ENCODE peak calls at places on chromosomes 3 and 15, in eight cellular contexts. One of them, this sample, is unnamed.

GRCh38 chr3:173009410-173009809 is 131.6 kb downstream of the SPATA16 start:
- DNase-seq in psoas muscle: no peak
- DNase-seq in GM20000: no peak
- DNase-seq in MCF 10A: no peak
- DNase-seq in RWPE1: no peak
- DNase-seq in heart left ventricle: no peak
- DNase-seq in B cell: no peak
- DNase-seq in WTC11: no peak
- DNase-seq in this sample: no peak

GRCh38 chr3:139893963-139894637 is 40.9 kb upstream of the CLSTN2 start:
- DNase-seq in psoas muscle: no peak
- DNase-seq in GM20000: no peak
- DNase-seq in MCF 10A: no peak
- DNase-seq in RWPE1: no peak
- DNase-seq in heart left ventricle: no peak
- DNase-seq in B cell: no peak
- DNase-seq in WTC11: no peak
- DNase-seq in this sample: no peak

GRCh38 chr15:71201471-71201870 is 86.2 kb downstream of the THSD4 start:
- DNase-seq in psoas muscle: no peak
- DNase-seq in GM20000: no peak
- DNase-seq in MCF 10A: no peak
- DNase-seq in RWPE1: no peak
- DNase-seq in heart left ventricle: peak
- DNase-seq in B cell: no peak
- DNase-seq in WTC11: no peak
- DNase-seq in this sample: no peak

GRCh38 chr3:185145511-185145910 is 7.3 kb downstream of the C3orf70 start:
- DNase-seq in psoas muscle: no peak
- DNase-seq in GM20000: no peak
- DNase-seq in MCF 10A: no peak
- DNase-seq in RWPE1: no peak
- DNase-seq in heart left ventricle: no peak
- DNase-seq in B cell: no peak
- DNase-seq in WTC11: no peak
- DNase-seq in this sample: no peak

GRCh38 chr3:179149951-179150350 is 1.8 kb downstream of the PIK3CA start:
- DNase-seq in psoas muscle: no peak
- DNase-seq in GM20000: no peak
- DNase-seq in MCF 10A: no peak
- DNase-seq in RWPE1: no peak
- DNase-seq in heart left ventricle: no peak
- DNase-seq in B cell: no peak
- DNase-seq in WTC11: no peak
- DNase-seq in this sample: no peak

GRCh38 chr3:57972421-57973111 is 35.7 kb upstream of the FLNB start:
- DNase-seq in psoas muscle: no peak
- DNase-seq in GM20000: no peak
- DNase-seq in MCF 10A: peak
- DNase-seq in RWPE1: no peak
- DNase-seq in heart left ventricle: no peak
- DNase-seq in B cell: no peak
- DNase-seq in WTC11: no peak
- DNase-seq in this sample: no peak

GRCh38 chr3:107904536-107905066 is 186.2 kb downstream of the CD47 start:
- DNase-seq in psoas muscle: no peak
- DNase-seq in GM20000: no peak
- DNase-seq in MCF 10A: no peak
- DNase-seq in RWPE1: no peak
- DNase-seq in heart left ventricle: no peak
- DNase-seq in B cell: no peak
- DNase-seq in WTC11: no peak
- DNase-seq in this sample: no peak

GRCh38 chr3:49022751-49023171 is 840 bp downstream of the NDUFAF3 start:
- DNase-seq in psoas muscle: peak
- DNase-seq in GM20000: no peak
- DNase-seq in MCF 10A: peak
- DNase-seq in RWPE1: no peak
- DNase-seq in heart left ventricle: no peak
- DNase-seq in B cell: no peak
- DNase-seq in WTC11: no peak
- DNase-seq in this sample: no peak

GRCh38 chr3:8421267-8421666 is 80.4 kb upstream of the LMCD1 start:
- DNase-seq in psoas muscle: no peak
- DNase-seq in GM20000: no peak
- DNase-seq in MCF 10A: no peak
- DNase-seq in RWPE1: no peak
- DNase-seq in heart left ventricle: no peak
- DNase-seq in B cell: no peak
- DNase-seq in WTC11: no peak
- DNase-seq in this sample: no peak
- TF ChIP-seq CTCF in psoas muscle: no peak
- TF ChIP-seq CTCF in GM20000: no peak
- TF ChIP-seq CTCF in MCF 10A: peak
- TF ChIP-seq CTCF in RWPE1: no peak
- TF ChIP-seq CTCF in heart left ventricle: no peak
- TF ChIP-seq CTCF in B cell: no peak
- TF ChIP-seq CTCF in WTC11: no peak
- TF ChIP-seq CTCF in this sample: no peak

GRCh38 chr15:41857316-41857715 is 18.7 kb downstream of the PLA2G4B start:
- DNase-seq in psoas muscle: no peak
- DNase-seq in GM20000: no peak
- DNase-seq in MCF 10A: no peak
- DNase-seq in RWPE1: no peak
- DNase-seq in heart left ventricle: no peak
- DNase-seq in B cell: no peak
- DNase-seq in WTC11: no peak
- DNase-seq in this sample: no peak

GRCh38 chr15:41861736-41862356 is 23.2 kb downstream of the PLA2G4B start:
- DNase-seq in psoas muscle: no peak
- DNase-seq in GM20000: no peak
- DNase-seq in MCF 10A: no peak
- DNase-seq in RWPE1: no peak
- DNase-seq in heart left ventricle: no peak
- DNase-seq in B cell: no peak
- DNase-seq in WTC11: no peak
- DNase-seq in this sample: no peak

GRCh38 chr15:41858756-41859155 is 20.1 kb downstream of the PLA2G4B start:
- DNase-seq in psoas muscle: no peak
- DNase-seq in GM20000: no peak
- DNase-seq in MCF 10A: no peak
- DNase-seq in RWPE1: no peak
- DNase-seq in heart left ventricle: no peak
- DNase-seq in B cell: no peak
- DNase-seq in WTC11: peak
- DNase-seq in this sample: no peak

GRCh38 chr15:41862515-41863116 is 24.0 kb downstream of the PLA2G4B start:
- DNase-seq in psoas muscle: no peak
- DNase-seq in GM20000: no peak
- DNase-seq in MCF 10A: peak
- DNase-seq in RWPE1: no peak
- DNase-seq in heart left ventricle: no peak
- DNase-seq in B cell: no peak
- DNase-seq in WTC11: peak
- DNase-seq in this sample: no peak

DNA sequence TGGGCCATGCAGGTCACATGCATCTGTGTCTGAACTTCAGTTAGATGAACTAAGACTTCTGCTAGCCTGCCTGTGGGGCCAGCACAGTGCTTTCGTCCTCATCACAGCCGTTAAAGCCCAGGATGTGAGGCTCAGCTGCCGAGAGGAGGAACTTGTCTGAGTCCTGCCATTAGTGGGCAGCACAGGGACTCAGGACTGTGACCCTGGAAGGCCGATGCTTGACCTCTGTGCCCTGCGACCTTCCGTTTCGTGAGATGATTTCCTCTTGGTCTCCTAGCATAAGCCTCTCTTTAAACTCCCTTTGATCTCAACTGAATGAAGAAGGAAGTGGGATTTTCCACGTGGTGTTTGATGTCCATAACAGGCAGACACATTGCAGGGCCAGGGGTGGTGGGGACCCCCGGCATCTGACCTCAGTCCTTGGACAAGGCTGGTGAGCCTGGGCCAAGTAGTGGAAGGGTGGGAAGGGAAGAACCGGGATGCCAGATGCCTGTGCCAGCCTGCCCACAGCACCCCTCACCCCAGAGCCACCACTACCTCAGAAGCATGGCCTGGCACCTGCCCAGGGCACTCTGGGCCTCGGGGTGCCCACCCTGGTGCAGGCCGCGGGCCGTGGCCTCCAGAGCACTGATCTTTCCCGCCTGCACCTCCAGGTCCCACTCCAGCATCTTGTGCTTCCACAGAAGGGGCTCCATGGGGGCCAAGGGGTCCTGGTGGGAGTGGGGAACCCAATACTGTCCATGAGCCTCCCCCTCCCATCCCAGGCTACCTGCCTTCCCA is 21.6 kb downstream of the PLA2G4B start:
- DNase-seq in psoas muscle: no peak
- DNase-seq in GM20000: no peak
- DNase-seq in MCF 10A: no peak
- DNase-seq in RWPE1: no peak
- DNase-seq in heart left ventricle: no peak
- DNase-seq in B cell: no peak
- DNase-seq in WTC11: no peak
- DNase-seq in this sample: no peak
- TF ChIP-seq CTCF in psoas muscle: no peak
- TF ChIP-seq CTCF in GM20000: no peak
- TF ChIP-seq CTCF in MCF 10A: no peak
- TF ChIP-seq CTCF in RWPE1: no peak
- TF ChIP-seq CTCF in heart left ventricle: peak
- TF ChIP-seq CTCF in B cell: no peak
- TF ChIP-seq CTCF in WTC11: no peak
- TF ChIP-seq CTCF in this sample: peak

DNA sequence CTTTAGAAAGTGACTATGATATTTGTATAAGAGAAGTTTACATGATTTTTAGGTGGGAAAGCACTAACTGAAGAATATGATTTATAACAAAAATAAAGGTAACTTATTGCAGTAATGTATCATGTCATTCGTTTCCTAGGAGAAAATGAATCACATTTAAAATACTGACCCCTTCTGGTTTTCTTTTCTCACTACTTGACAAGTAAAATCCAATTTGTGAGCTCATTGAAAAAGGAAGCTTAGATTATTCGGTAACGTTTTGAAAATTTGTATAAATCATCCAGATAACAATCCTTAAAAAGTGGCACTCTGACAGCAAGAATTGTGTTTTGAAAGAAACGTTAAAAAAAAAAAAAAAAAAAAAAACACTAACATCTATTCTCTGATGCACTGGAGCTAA is 39.0 kb downstream of the NSUN3 start:
- DNase-seq in psoas muscle: no peak
- DNase-seq in GM20000: no peak
- DNase-seq in MCF 10A: peak
- DNase-seq in RWPE1: no peak
- DNase-seq in heart left ventricle: no peak
- DNase-seq in B cell: no peak
- DNase-seq in WTC11: no peak
- DNase-seq in this sample: no peak
- TF ChIP-seq CTCF in psoas muscle: no peak
- TF ChIP-seq CTCF in GM20000: no peak
- TF ChIP-seq CTCF in MCF 10A: no peak
- TF ChIP-seq CTCF in RWPE1: no peak
- TF ChIP-seq CTCF in heart left ventricle: no peak
- TF ChIP-seq CTCF in B cell: no peak
- TF ChIP-seq CTCF in WTC11: no peak
- TF ChIP-seq CTCF in this sample: no peak

DNA sequence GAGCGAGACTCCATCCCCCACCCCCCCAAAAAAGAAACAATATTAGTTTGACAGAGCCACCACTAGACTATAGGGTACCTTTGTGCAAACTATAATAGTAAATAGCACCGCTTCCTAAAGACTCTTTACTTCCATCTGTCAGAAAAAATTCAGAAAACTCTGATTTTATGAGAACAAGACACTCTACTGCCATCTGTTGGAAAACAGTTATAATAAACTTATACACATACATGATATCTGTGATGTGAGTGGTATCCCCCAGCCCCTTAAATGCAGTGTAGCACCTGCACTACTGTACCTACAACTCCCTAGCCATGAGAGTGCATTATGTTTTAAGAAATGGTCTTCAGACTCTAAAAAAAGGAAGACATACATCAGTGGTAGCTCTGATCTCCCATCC is 47.1 kb upstream of the CTDSPL start:
- DNase-seq in psoas muscle: no peak
- DNase-seq in GM20000: peak
- DNase-seq in MCF 10A: peak
- DNase-seq in RWPE1: peak
- DNase-seq in heart left ventricle: no peak
- DNase-seq in B cell: no peak
- DNase-seq in WTC11: no peak
- DNase-seq in this sample: peak
- TF ChIP-seq CTCF in psoas muscle: no peak
- TF ChIP-seq CTCF in GM20000: no peak
- TF ChIP-seq CTCF in MCF 10A: peak
- TF ChIP-seq CTCF in RWPE1: peak
- TF ChIP-seq CTCF in heart left ventricle: peak
- TF ChIP-seq CTCF in B cell: no peak
- TF ChIP-seq CTCF in WTC11: no peak
- TF ChIP-seq CTCF in this sample: peak

DNA sequence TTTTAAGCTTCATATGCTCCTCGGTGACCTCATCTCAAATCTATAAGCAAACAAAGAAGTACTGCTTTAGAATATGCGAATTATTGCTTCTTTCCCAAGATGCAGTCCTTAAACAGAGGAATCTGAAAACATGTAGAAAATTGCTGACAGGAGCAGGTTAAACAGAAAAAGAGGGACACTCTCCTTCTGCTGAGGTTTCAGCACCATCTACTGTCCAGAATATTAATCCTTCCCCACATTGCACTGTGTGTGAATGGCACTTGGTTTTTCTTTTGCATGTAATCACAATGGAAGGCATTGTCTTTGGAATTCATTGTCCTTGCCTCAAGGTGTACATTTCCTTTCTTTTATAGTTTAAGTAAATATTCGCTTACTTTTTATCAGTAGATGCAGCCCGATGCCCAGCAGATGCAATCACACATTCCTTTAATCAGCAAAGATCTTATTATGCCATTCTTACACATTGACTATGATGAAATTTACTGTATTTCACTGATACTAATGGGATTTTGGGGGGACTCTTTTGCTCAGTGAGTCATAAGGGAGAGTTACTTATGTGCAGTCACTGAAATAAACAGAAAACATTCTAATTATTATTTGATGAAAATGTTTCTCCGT is 94.6 kb downstream of the IL5RA start:
- DNase-seq in psoas muscle: no peak
- DNase-seq in GM20000: peak
- DNase-seq in MCF 10A: peak
- DNase-seq in RWPE1: no peak
- DNase-seq in heart left ventricle: no peak
- DNase-seq in B cell: no peak
- DNase-seq in WTC11: no peak
- DNase-seq in this sample: no peak
- TF ChIP-seq CTCF in psoas muscle: peak
- TF ChIP-seq CTCF in GM20000: peak
- TF ChIP-seq CTCF in MCF 10A: peak
- TF ChIP-seq CTCF in RWPE1: no peak
- TF ChIP-seq CTCF in heart left ventricle: peak
- TF ChIP-seq CTCF in B cell: no peak
- TF ChIP-seq CTCF in WTC11: no peak
- TF ChIP-seq CTCF in this sample: no peak

GRCh38 chr3:98573231-98573728 is 20.1 kb downstream of the CPOX start:
- DNase-seq in psoas muscle: no peak
- DNase-seq in GM20000: no peak
- DNase-seq in MCF 10A: peak
- DNase-seq in RWPE1: peak
- DNase-seq in heart left ventricle: no peak
- DNase-seq in B cell: no peak
- DNase-seq in WTC11: no peak
- DNase-seq in this sample: no peak
- TF ChIP-seq CTCF in psoas muscle: peak
- TF ChIP-seq CTCF in GM20000: no peak
- TF ChIP-seq CTCF in MCF 10A: peak
- TF ChIP-seq CTCF in RWPE1: peak
- TF ChIP-seq CTCF in heart left ventricle: no peak
- TF ChIP-seq CTCF in B cell: peak
- TF ChIP-seq CTCF in WTC11: no peak
- TF ChIP-seq CTCF in this sample: peak